ENCODE peak calls at places on chromosomes 2 and 18, in six cellular contexts. O, M, H, F, R and W are unnamed samples.

GRCh38 chr2:112579280-112579679 is 5.1 kb upstream of the CHCHD5 start:
- DNase-seq in H (peak), F (peak), M (peak), O (no peak), R (no peak), W (peak)

GRCh38 chr2:121999273-121999672 is 243.8 kb downstream of the TSN start:
- DNase-seq in H (no peak), R (no peak), O (no peak), F (peak), M (no peak), W (peak)

GRCh38 chr18:3184275-3184963 is 35.3 kb downstream of the MYOM1 start:
- DNase-seq in F (no peak), R (no peak), O (no peak), M (no peak), H (no peak), W (no peak)

GRCh38 chr2:182259629-182260150 is 167.1 kb downstream of the PDE1A start:
- DNase-seq in O (no peak), R (no peak), F (peak), H (no peak), M (no peak), W (peak)

GRCh38 chr2:173214213-173214612 is 138.6 kb downstream of the MAP3K20 start:
- DNase-seq in O (no peak), H (no peak), R (no peak), M (no peak), F (no peak), W (no peak)

GRCh38 chr2:29755829-29756228 is 165.6 kb downstream of the ALK start:
- DNase-seq in H (no peak), M (no peak), R (no peak), F (no peak), O (no peak), W (no peak)

GRCh38 chr2:102000813-102001766 is 9.3 kb downstream of the IL1R2 start:
- DNase-seq in H (no peak), F (no peak), O (no peak), M (no peak), R (no peak), W (no peak)

GRCh38 chr2:25491966-25492532 is 150.3 kb upstream of the DNMT3A start:
- DNase-seq in M (no peak), H (peak), F (peak), R (no peak), O (no peak), W (peak)

GRCh38 chr18:31039426-31039825 is 3.1 kb downstream of the DSC3 start:
- DNase-seq in R (no peak), O (no peak), F (peak), H (no peak), M (no peak), W (no peak)

GRCh38 chr2:147182260-147182659 is 662.6 kb upstream of the ACVR2A start:
- DNase-seq in O (no peak), M (peak), H (no peak), R (peak), F (no peak), W (no peak)

GRCh38 chr18:7571626-7572025 is 4.5 kb downstream of the PTPRM start:
- DNase-seq in M (no peak), F (no peak), O (no peak), R (no peak), H (no peak), W (no peak)

GRCh38 chr2:86350751-86351150 is 13.3 kb upstream of the REEP1 start:
- DNase-seq in H (no peak), M (no peak), F (no peak), O (no peak), R (no peak), W (no peak)

GRCh38 chr2:75607988-75608683 is 38.4 kb upstream of the MRPL19 start:
- DNase-seq in M (no peak), H (no peak), R (no peak), F (no peak), O (peak), W (no peak)

GRCh38 chr2:64952896-64953482 is 36.2 kb upstream of the SLC1A4 start:
- DNase-seq in O (no peak), R (no peak), F (peak), H (peak), M (peak), W (peak)

GRCh38 chr2:180705551-180705950 is 274.9 kb upstream of the UBE2E3 start:
- DNase-seq in M (no peak), F (no peak), H (no peak), O (no peak), R (no peak), W (no peak)

GRCh38 chr2:58620896-58621295 is 379.8 kb upstream of the FANCL start:
- DNase-seq in R (no peak), H (no peak), O (no peak), M (no peak), F (no peak), W (no peak)

GRCh38 chr2:241547781-241548450 is 10.6 kb upstream of the BOK start:
- DNase-seq in F (no peak), R (no peak), H (no peak), O (no peak), M (no peak), W (no peak)

GRCh38 chr2:136058951-136059530 is 58.9 kb downstream of the CXCR4 start:
- DNase-seq in F (no peak), M (no peak), O (no peak), H (no peak), R (no peak), W (no peak)

GRCh38 chr18:32049393-32050161 is 31.0 kb downstream of the RNF125 start:
- DNase-seq in F (no peak), M (peak), H (peak), O (no peak), R (peak), W (peak)

GRCh38 chr2:84719434-84719833 is 161.4 kb downstream of the TRABD2A start:
- DNase-seq in O (no peak), M (no peak), F (no peak), H (no peak), R (no peak), W (no peak)

GRCh38 chr2:36675579-36675978 is 20.9 kb upstream of the VIT start:
- DNase-seq in O (no peak), M (no peak), F (no peak), R (no peak), H (no peak), W (no peak)

GRCh38 chr2:26772064-26773001 is 8.2 kb downstream of the SLC35F6 start:
- DNase-seq in O (no peak), M (no peak), R (peak), F (peak), H (peak), W (peak)

GRCh38 chr2:209191139-209191538 is 232.7 kb upstream of the MAP2 start:
- DNase-seq in M (no peak), F (no peak), O (no peak), H (no peak), R (no peak), W (no peak)

GRCh38 chr2:55107428-55107827 is 57.2 kb upstream of the RTN4 start:
- DNase-seq in H (peak), M (no peak), O (no peak), F (peak), R (no peak), W (no peak)

GRCh38 chr18:13387856-13388548 is 169.4 kb downstream of the LDLRAD4 start:
- DNase-seq in O (no peak), F (peak), M (no peak), R (no peak), H (no peak), W (peak)

GRCh38 chr18:36942264-36942663 is 113.3 kb downstream of the KIAA1328 start:
- DNase-seq in H (peak), M (no peak), O (no peak), R (no peak), F (peak), W (peak)

GRCh38 chr2:226478121-226478809 is 321.4 kb downstream of the IRS1 start:
- DNase-seq in M (peak), O (peak), R (no peak), H (peak), F (peak), W (peak)

GRCh38 chr2:235955664-235956063 is 212.5 kb downstream of the GBX2 start:
- DNase-seq in R (no peak), F (no peak), M (no peak), H (no peak), O (no peak), W (no peak)

GRCh38 chr2:159214325-159214865 is 72.1 kb downstream of the WDSUB1 start:
- DNase-seq in F (no peak), M (no peak), H (no peak), R (no peak), O (no peak), W (no peak)

GRCh38 chr2:118186858-118187254 is 98.6 kb downstream of the INSIG2 start:
- DNase-seq in F (no peak), O (no peak), M (no peak), R (no peak), H (no peak), W (no peak)

GRCh38 chr18:74496508-74497307 is 545 bp downstream of the CNDP2 start:
- DNase-seq in F (peak), O (peak), H (peak), M (no peak), R (no peak), W (peak)

GRCh38 chr2:173884403-173884802 is 80.8 kb downstream of the SP3 start:
- DNase-seq in H (peak), O (peak), M (no peak), R (peak), F (peak), W (peak)

GRCh38 chr18:37754141-37754540 is 188.5 kb upstream of the CELF4 start:
- DNase-seq in H (no peak), R (no peak), F (no peak), M (no peak), O (no peak), W (no peak)

GRCh38 chr18:77884454-77884853 is 634.8 kb downstream of the GALR1 start:
- DNase-seq in O (no peak), F (no peak), H (no peak), M (no peak), R (no peak), W (no peak)